ENCODE peak calls at places on chromosomes 5 and 9, in five cellular contexts. One of them, this sample, is unnamed.

GRCh38 chr5:52799358-52799982 is 11.8 kb downstream of the ITGA1 start:
- DNase-seq in left cardiac atrium: peak
- DNase-seq in mesothelial cell of epicardium: no peak
- DNase-seq in GM23338: peak
- DNase-seq in HT-29: no peak
- DNase-seq in this sample: no peak

GRCh38 chr9:87599901-87600610 is 102.4 kb downstream of the DAPK1 start:
- DNase-seq in GM23338: no peak
- DNase-seq in left cardiac atrium: no peak
- DNase-seq in HT-29: peak
- DNase-seq in mesothelial cell of epicardium: no peak
- DNase-seq in this sample: no peak

GRCh38 chr5:141543053-141543452 is 54.2 kb downstream of the PCDHGC5 start:
- DNase-seq in HT-29: no peak
- DNase-seq in left cardiac atrium: no peak
- DNase-seq in GM23338: no peak
- DNase-seq in mesothelial cell of epicardium: no peak
- DNase-seq in this sample: no peak

GRCh38 chr9:78541868-78542267 is 244.9 kb downstream of the PSAT1 start:
- DNase-seq in GM23338: no peak
- DNase-seq in mesothelial cell of epicardium: no peak
- DNase-seq in HT-29: no peak
- DNase-seq in left cardiac atrium: no peak
- DNase-seq in this sample: no peak

GRCh38 chr5:6508931-6509330 is 60.3 kb downstream of the UBE2QL1 start:
- DNase-seq in GM23338: no peak
- DNase-seq in HT-29: no peak
- DNase-seq in mesothelial cell of epicardium: no peak
- DNase-seq in left cardiac atrium: no peak
- DNase-seq in this sample: no peak

GRCh38 chr5:73917433-73917832 is 291.4 kb downstream of the ARHGEF28 start:
- DNase-seq in GM23338: peak
- DNase-seq in left cardiac atrium: peak
- DNase-seq in HT-29: no peak
- DNase-seq in mesothelial cell of epicardium: no peak
- DNase-seq in this sample: no peak

GRCh38 chr5:91306497-91306896 is 76.6 kb downstream of the ARRDC3 start:
- DNase-seq in GM23338: no peak
- DNase-seq in left cardiac atrium: no peak
- DNase-seq in HT-29: no peak
- DNase-seq in mesothelial cell of epicardium: no peak
- DNase-seq in this sample: no peak

GRCh38 chr9:125091121-125091520 is 52.2 kb downstream of the SCAI start:
- DNase-seq in GM23338: no peak
- DNase-seq in HT-29: no peak
- DNase-seq in mesothelial cell of epicardium: no peak
- DNase-seq in left cardiac atrium: no peak
- DNase-seq in this sample: no peak

GRCh38 chr9:89418882-89419641 is 78.9 kb downstream of the SEMA4D start:
- DNase-seq in left cardiac atrium: no peak
- DNase-seq in HT-29: no peak
- DNase-seq in GM23338: no peak
- DNase-seq in mesothelial cell of epicardium: no peak
- DNase-seq in this sample: no peak

GRCh38 chr5:176774216-176775171 is 35.9 kb upstream of the UNC5A start:
- DNase-seq in left cardiac atrium: no peak
- DNase-seq in HT-29: no peak
- DNase-seq in GM23338: peak
- DNase-seq in mesothelial cell of epicardium: peak
- DNase-seq in this sample: no peak

GRCh38 chr5:138632900-138633489 is 57.8 kb upstream of the HSPA9 start:
- DNase-seq in HT-29: peak
- DNase-seq in left cardiac atrium: peak
- DNase-seq in mesothelial cell of epicardium: no peak
- DNase-seq in GM23338: peak
- DNase-seq in this sample: no peak

This sample was measured in esophagus squamous epithelium.